ENCODE peak calls at places on chromosomes 2 and 18, in ten cellular contexts. E is T-helper 2 cell; C is stimulated activated CD8-positive, alpha-beta memory T cell treated with anti-CD3 and anti-CD28 coated beads, Interleukin-15, amount 100 ng/mL, for 1 hour; N is sigmoid colon; O is activated T-helper 1 cell treated with anti-CD3 and anti-CD28 coated beads, Interleukin-2, amount 50 U/mL, for 16 hours; H is stimulated activated CD4-positive, alpha-beta T cell treated with anti-CD3 and anti-CD28 coated beads, Interleukin-1b, Interleukin-23, amount 100 ng/mL, for 24 hours; T is NCI-H69; W is occipital lobe; X is ACHN; S is activated T-helper 2 cell treated with anti-CD3 and anti-CD28 coated beads, Interferon-gamma antibody, Interleukin-2, Interleukin-4, amounts not matched to agents 10 μg/mL and 5 μg/mL and 100 μg/mL, durations not matched to agents 14 hours and 24 hours and 36 hours. K is an unnamed sample.
A peak's percentile ranks its signal among the peaks of the same experiment; 100 is the strongest.

GRCh38 chr2:227853204-227853629 is 18.2 kb upstream of the DAW1 start:
- DNase-seq in E (no peak), C (no peak), N (no peak), O (no peak), H (no peak), T (no peak), W (no peak), X (peak; percentile 99), S (no peak), K (no peak)

GRCh38 chr2:173136614-173137013 is 61.0 kb downstream of the MAP3K20 start:
- DNase-seq in E (no peak), C (no peak), N (no peak), O (no peak), H (no peak), T (no peak), W (no peak), X (no peak), S (no peak), K (no peak)

GRCh38 chr2:235641333-235641732 is 147.5 kb downstream of the AGAP1 start:
- DNase-seq in E (no peak), C (no peak), N (no peak), O (no peak), H (no peak), T (peak; percentile 14), W (no peak), X (no peak), S (no peak), K (no peak)

GRCh38 chr2:151767536-151767935 is 33.3 kb upstream of the NEB start:
- DNase-seq in E (no peak), C (no peak), N (no peak), O (no peak), H (no peak), T (no peak), W (no peak), X (no peak), S (no peak), K (no peak)

GRCh38 chr2:38433607-38433975 is 56.5 kb upstream of the ATL2 start:
- DNase-seq in E (no peak), C (no peak), N (no peak), O (no peak), H (no peak), T (peak; percentile 11), W (no peak), X (no peak), S (no peak), K (no peak)

GRCh38 chr2:18536100-18536499 is 24.4 kb downstream of the RDH14 start:
- DNase-seq in E (no peak), C (no peak), N (peak; percentile 63), O (no peak), H (no peak), T (peak; percentile 74), W (no peak), X (no peak), S (no peak), K (no peak)

GRCh38 chr2:239401450-239402227 is 819 bp upstream of the HDAC4 start:
- DNase-seq in E (peak; percentile 90), C (peak; percentile 78), N (peak; percentile 97), O (peak; percentile 89), H (peak; percentile 86), T (peak; percentile 91), W (peak; percentile 93), X (peak; percentile 95), S (peak; percentile 93), K (peak; percentile 89)

GRCh38 chr2:147173186-147173575 is 671.6 kb upstream of the ACVR2A start:
- DNase-seq in E (no peak), C (no peak), N (no peak), O (no peak), H (no peak), T (no peak), W (no peak), X (peak; percentile 41), S (no peak), K (no peak)

GRCh38 chr2:15984367-15985255 is 44.3 kb downstream of the MYCN start:
- DNase-seq in E (no peak), C (no peak), N (peak; percentile 68), O (no peak), H (no peak), T (peak; percentile 100), W (peak; percentile 90), X (no peak), S (no peak), K (no peak)

GRCh38 chr2:32864761-32865160 is 82.0 kb upstream of the LTBP1 start:
- DNase-seq in E (no peak), C (no peak), N (no peak), O (no peak), H (no peak), T (no peak), W (no peak), X (no peak), S (no peak), K (no peak)

GRCh38 chr2:235711527-235711926 is 217.7 kb downstream of the AGAP1 start:
- DNase-seq in E (no peak), C (no peak), N (peak; percentile 48), O (no peak), H (no peak), T (no peak), W (no peak), X (no peak), S (no peak), K (no peak)

GRCh38 chr2:16623046-16623445 is 42.6 kb downstream of the CYRIA start:
- DNase-seq in E (no peak), C (no peak), N (no peak), O (no peak), H (no peak), T (no peak), W (no peak), X (peak; percentile 99), S (no peak), K (no peak)

GRCh38 chr2:12809526-12809925 is 92.8 kb downstream of the TRIB2 start:
- DNase-seq in E (no peak), C (no peak), N (no peak), O (no peak), H (no peak), T (no peak), W (no peak), X (no peak), S (no peak), K (no peak)

GRCh38 chr2:191311627-191312026 is 66.4 kb downstream of the MYO1B start:
- DNase-seq in E (no peak), C (no peak), N (no peak), O (no peak), H (no peak), T (no peak), W (no peak), X (peak; percentile 93), S (no peak), K (no peak)

GRCh38 chr2:190488516-190489220 is 45.9 kb downstream of the NEMP2 start:
- DNase-seq in E (no peak), C (no peak), N (no peak), O (no peak), H (no peak), T (no peak), W (no peak), X (no peak), S (no peak), K (no peak)

GRCh38 chr18:7230646-7231349 is at the start of gene LRRC30:
- DNase-seq in E (no peak), C (no peak), N (no peak), O (no peak), H (no peak), T (no peak), W (no peak), X (no peak), S (no peak), K (no peak)

GRCh38 chr2:161085041-161085598 is 75.1 kb upstream of the TANK start:
- DNase-seq in E (no peak), C (no peak), N (no peak), O (no peak), H (no peak), T (no peak), W (no peak), X (no peak), S (no peak), K (no peak)

GRCh38 chr2:84257871-84258270 is 201.2 kb downstream of the SUCLG1 start:
- DNase-seq in E (no peak), C (no peak), N (no peak), O (no peak), H (no peak), T (no peak), W (no peak), X (peak; percentile 10), S (no peak), K (no peak)